ENCODE peak calls at places on chromosomes 3 and 15, in nine cellular contexts. R, J, D, T, Y, S, G, B and P are unnamed samples.

GRCh38 chr3:158260392-158260791 is 150.5 kb downstream of the RSRC1 start:
- DNase-seq in S (no peak), G (no peak), B (no peak), Y (no peak), J (no peak), R (no peak), D (no peak), T (no peak), P (no peak)

GRCh38 chr3:36796896-36797295 is 32.5 kb upstream of the DCLK3 start:
- DNase-seq in B (no peak), G (no peak), J (no peak), D (no peak), Y (no peak), R (no peak), T (no peak), S (no peak), P (no peak)

GRCh38 chr3:184540777-184541681 is 20.6 kb upstream of the EPHB3 start:
- DNase-seq in S (peak; percentile 71), T (peak; percentile 36), B (peak; percentile 56), D (peak; percentile 92), Y (no peak), J (peak; percentile 44), G (peak; percentile 57), R (peak; percentile 69), P (peak; percentile 73)

GRCh38 chr15:88243895-88244787 is 12.4 kb downstream of the NTRK3 start:
- DNase-seq in J (no peak), B (peak; percentile 28), T (peak; percentile 59), D (no peak), Y (no peak), R (no peak), G (no peak), S (no peak), P (peak; percentile 45)

GRCh38 chr3:143315766-143316165 is 196.2 kb downstream of the CHST2 start:
- DNase-seq in Y (no peak), R (no peak), B (no peak), T (no peak), G (no peak), D (no peak), J (no peak), S (no peak), P (no peak)

GRCh38 chr3:123757281-123757940 is 126.7 kb downstream of the MYLK start:
- DNase-seq in Y (no peak), B (no peak), D (no peak), T (no peak), R (peak; percentile 82), J (no peak), S (peak; percentile 54), G (no peak), P (no peak)

GRCh38 chr15:63156708-63157065 is 590 bp downstream of the RPS27L start:
- DNase-seq in B (peak; percentile 25), R (peak; percentile 73), J (peak; percentile 37), T (no peak), D (no peak), S (peak; percentile 38), Y (peak; percentile 33), G (peak; percentile 29), P (peak; percentile 68)

GRCh38 chr3:24520941-24521305 is 26.3 kb upstream of the THRB start:
- DNase-seq in B (peak; percentile 16), Y (no peak), J (no peak), G (no peak), R (no peak), S (no peak), T (no peak), D (no peak), P (no peak)

GRCh38 chr3:69823710-69824109 is 84.4 kb downstream of the MITF start:
- DNase-seq in G (no peak), S (no peak), D (no peak), T (no peak), B (no peak), Y (no peak), R (no peak), J (no peak), P (no peak)

GRCh38 chr3:111582114-111582461 is 13.1 kb downstream of the ZBED2 start:
- DNase-seq in S (no peak), J (no peak), G (no peak), R (no peak), T (peak; percentile 84), D (no peak), B (peak; percentile 8), Y (no peak), P (no peak)

GRCh38 chr15:89494941-89495637 is 1.3 kb downstream of the RHCG start:
- DNase-seq in J (no peak), D (no peak), T (peak; percentile 39), B (no peak), S (no peak), R (peak; percentile 40), G (no peak), Y (no peak), P (peak; percentile 51)

GRCh38 chr3:126537730-126538281 is 13.9 kb downstream of the CHST13 start:
- DNase-seq in T (no peak), J (no peak), S (no peak), R (peak; percentile 45), G (peak; percentile 10), Y (peak; percentile 0), D (no peak), B (no peak), P (no peak)

GRCh38 chr15:83248151-83248851 is 36.2 kb downstream of the BNC1 start:
- DNase-seq in S (peak; percentile 39), R (no peak), G (no peak), J (no peak), Y (no peak), B (peak; percentile 55), D (no peak), T (peak; percentile 18), P (peak; percentile 72)

GRCh38 chr15:74845581-74845980 is 2.6 kb upstream of the ULK3 start:
- DNase-seq in B (no peak), T (no peak), S (no peak), R (no peak), D (no peak), G (no peak), Y (no peak), J (no peak), P (no peak)

GRCh38 chr3:178777718-178778411 is 241.6 kb downstream of the KCNMB2 start:
- DNase-seq in R (no peak), T (no peak), Y (no peak), D (no peak), G (no peak), B (no peak), J (no peak), S (no peak), P (no peak)

GRCh38 chr15:58309993-58310928 is 121.5 kb upstream of the LIPC start:
- DNase-seq in J (peak; percentile 25), G (no peak), B (peak; percentile 6), D (peak; percentile 65), Y (no peak), R (peak; percentile 67), S (no peak), T (no peak), P (no peak)

GRCh38 chr3:128845119-128845518 is 34.3 kb upstream of the ACAD9 start:
- DNase-seq in G (no peak), J (no peak), D (no peak), S (no peak), R (no peak), B (peak; percentile 25), T (no peak), Y (no peak), P (peak; percentile 51)

GRCh38 chr3:187027531-187027936 is 97.2 kb downstream of the ST6GAL1 start:
- DNase-seq in B (no peak), R (no peak), T (no peak), D (no peak), S (no peak), G (no peak), J (no peak), Y (no peak), P (no peak)
- TF ChIP-seq POLR2A in B (no peak), R (no peak), T (no peak), D (no peak), S (no peak), G (no peak), J (no peak), Y (no peak), P (no peak)

GRCh38 chr3:134372405-134373277 is 1.6 kb downstream of the AMOTL2 start:
- DNase-seq in G (no peak), J (no peak), B (no peak), D (no peak), Y (no peak), S (no peak), T (no peak), R (peak; percentile 66), P (no peak)
- TF ChIP-seq POLR2A in G (no peak), J (no peak), B (no peak), D (no peak), Y (no peak), S (no peak), T (no peak), R (no peak), P (no peak)

GRCh38 chr3:196632033-196632751 is 7.3 kb upstream of the NRROS start:
- DNase-seq in G (peak; percentile 63), S (peak; percentile 79), J (peak; percentile 67), R (peak; percentile 87), T (peak; percentile 79), Y (peak; percentile 58), D (peak; percentile 85), B (peak; percentile 54), P (peak; percentile 97)
- TF ChIP-seq POLR2A in G (no peak), S (no peak), J (peak; percentile 16), R (peak; percentile 25), T (no peak), Y (peak; percentile 40), D (no peak), B (peak; percentile 46), P (peak; percentile 97)

GRCh38 chr3:171506743-171507319 is 46.6 kb upstream of the TNIK start:
- DNase-seq in R (no peak), J (no peak), G (no peak), S (no peak), T (no peak), Y (no peak), B (no peak), D (no peak), P (no peak)

GRCh38 chr3:171504376-171504775 is 44.2 kb upstream of the TNIK start:
- DNase-seq in J (no peak), S (no peak), G (no peak), T (no peak), Y (no peak), B (no peak), R (no peak), D (no peak), P (no peak)

GRCh38 chr3:171508206-171508605 is 48.0 kb upstream of the TNIK start:
- DNase-seq in G (no peak), B (no peak), J (no peak), S (no peak), Y (no peak), T (no peak), D (no peak), R (no peak), P (no peak)

GRCh38 chr3:171503817-171504216 is 43.6 kb upstream of the TNIK start:
- DNase-seq in R (no peak), Y (no peak), D (no peak), B (no peak), G (no peak), T (no peak), J (no peak), S (no peak), P (no peak)

DNA sequence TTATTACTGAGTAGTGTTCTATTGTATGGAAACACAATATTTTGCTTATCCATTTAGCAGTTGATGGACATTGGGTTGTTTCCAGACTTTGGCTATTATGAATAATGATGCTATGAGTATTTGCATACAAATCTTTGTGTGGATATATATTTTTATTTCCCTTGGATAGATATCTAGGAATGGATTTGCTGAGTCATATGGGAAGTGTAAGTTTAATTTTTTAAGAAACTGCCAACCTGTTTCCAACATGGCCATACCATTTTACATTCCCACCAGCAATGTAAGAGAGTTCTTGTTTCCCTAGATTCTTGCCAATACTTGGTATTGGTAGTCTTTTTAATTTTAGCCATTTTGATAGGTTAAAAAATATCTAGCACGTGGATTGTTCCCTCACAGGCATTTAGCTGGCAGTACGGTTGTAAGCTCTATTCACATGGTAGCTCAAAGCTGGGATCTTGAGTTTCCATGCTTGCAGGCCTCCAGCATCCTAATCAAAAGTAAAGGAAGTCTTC is 45.7 kb upstream of the TNIK start:
- DNase-seq in B (no peak), T (no peak), R (no peak), S (no peak), J (no peak), G (no peak), D (no peak), Y (no peak), P (no peak)
- TF ChIP-seq POLR2A in B (no peak), T (no peak), R (no peak), S (no peak), J (no peak), G (no peak), D (no peak), Y (no peak), P (no peak)